ENCODE peak calls at places on chromosomes 16 and 17, in five cellular contexts. A, P, C, M and Q are unnamed samples.

GRCh38 chr17:8073627-8074485 is 13.7 kb downstream of the ALOX12B start:
- DNase-seq in A (peak; percentile 31), C (peak; percentile 94), M (peak; percentile 77), P (no peak), Q (no peak)

GRCh38 chr17:66577041-66577440 is 257.9 kb upstream of the CACNG5 start:
- DNase-seq in A (no peak), P (no peak), M (no peak), C (no peak), Q (no peak)

GRCh38 chr17:57537524-57538410 is 207.3 kb downstream of the CCDC182 start:
- DNase-seq in A (no peak), C (peak; percentile 19), P (no peak), M (no peak), Q (no peak)

GRCh38 chr17:73799091-73799490 is 154.8 kb upstream of the SDK2 start:
- DNase-seq in C (no peak), A (no peak), M (no peak), P (no peak), Q (no peak)

GRCh38 chr17:81200695-81201580 is 21.8 kb downstream of the CEP131 start:
- DNase-seq in A (peak; percentile 41), M (no peak), C (peak; percentile 36), P (peak; percentile 44), Q (peak; percentile 37)

GRCh38 chr16:89599451-89599858 is 14.0 kb upstream of the DPEP1 start:
- DNase-seq in P (no peak), A (peak; percentile 64), M (no peak), C (peak; percentile 73), Q (no peak)

GRCh38 chr17:8243827-8244226 is 4.0 kb downstream of the CTC1 start:
- DNase-seq in M (no peak), C (peak; percentile 57), P (no peak), A (no peak), Q (no peak)

GRCh38 chr17:81681672-81682071 is 1.9 kb downstream of the ARL16 start:
- DNase-seq in A (peak; percentile 70), P (no peak), C (no peak), M (no peak), Q (no peak)

GRCh38 chr17:18191967-18192366 is 8.3 kb downstream of the ALKBH5 start:
- DNase-seq in C (peak; percentile 22), P (no peak), M (no peak), A (no peak), Q (no peak)

GRCh38 chr16:87127061-87127765 is 190.0 kb downstream of the C16orf95 start:
- DNase-seq in C (no peak), A (no peak), P (no peak), M (no peak), Q (no peak)

GRCh38 chr17:2982854-2983636 is 80.4 kb downstream of the OR1D5 start:
- DNase-seq in M (no peak), C (no peak), A (peak; percentile 61), P (peak; percentile 75), Q (no peak)

GRCh38 chr17:2776589-2777241 is 19.5 kb upstream of the RAP1GAP2 start:
- DNase-seq in P (no peak), M (no peak), A (no peak), C (peak; percentile 42), Q (no peak)

GRCh38 chr17:42438600-42439567 is 15.8 kb upstream of the CAVIN1 start:
- DNase-seq in M (no peak), A (no peak), C (peak; percentile 70), P (no peak), Q (no peak)